ENCODE peak calls at places on chromosome 20, in five cellular contexts. U is NCI-H1417; J is RCC 7860; L is CD8-positive, alpha-beta T cell; Z is skeletal muscle cell. T is an unnamed sample.

GRCh38 chr20:43744966-43745733 is 18.3 kb upstream of the GTSF1L start:
- DNase-seq in U (no peak), J (no peak), L (no peak), Z (no peak), T (no peak)

GRCh38 chr20:40497781-40498691 is 191.0 kb downstream of the MAFB start:
- DNase-seq in U (no peak), J (no peak), L (no peak), Z (no peak), T (no peak)

GRCh38 chr20:34175879-34176278 is 63.8 kb upstream of the EIF2S2 start:
- DNase-seq in U (no peak), J (no peak), L (no peak), Z (no peak), T (no peak)

GRCh38 chr20:36575066-36575743 is 1.8 kb downstream of the TGIF2 start:
- DNase-seq in U (peak), J (peak), L (peak), Z (no peak), T (peak)

GRCh38 chr20:57496592-57496991 is 28.3 kb downstream of the CTCFL start:
- DNase-seq in U (no peak), J (no peak), L (no peak), Z (no peak), T (no peak)

GRCh38 chr20:56554869-56555268 is 21.8 kb downstream of the FAM209B start:
- DNase-seq in U (peak), J (peak), L (no peak), Z (peak), T (peak)

GRCh38 chr20:61724376-61724775 is 341.3 kb downstream of the TAF4 start:
- DNase-seq in U (peak), J (no peak), L (no peak), Z (no peak), T (no peak)

GRCh38 chr20:56779452-56780143 is 150.5 kb downstream of the TFAP2C start:
- DNase-seq in U (no peak), J (no peak), L (no peak), Z (no peak), T (no peak)

GRCh38 chr20:4074877-4075455 is 59.6 kb upstream of the RNF24 start:
- DNase-seq in U (no peak), J (no peak), L (no peak), Z (no peak), T (no peak)

GRCh38 chr20:59214083-59214482 is 50.5 kb downstream of the ZNF831 start:
- DNase-seq in U (no peak), J (no peak), L (no peak), Z (no peak), T (no peak)

GRCh38 chr20:34538671-34539123 is 19.8 kb upstream of the MAP1LC3A start:
- DNase-seq in U (peak), J (no peak), L (peak), Z (no peak), T (no peak)

GRCh38 chr20:61896058-61896961 is 169.4 kb downstream of the TAF4 start:
- DNase-seq in U (peak), J (peak), L (no peak), Z (no peak), T (peak)

GRCh38 chr20:37983286-37983685 is 50.0 kb downstream of the TTI1 start:
- DNase-seq in U (no peak), J (no peak), L (no peak), Z (no peak), T (no peak)

GRCh38 chr20:57847104-57847503 is 137.3 kb upstream of the PMEPA1 start:
- DNase-seq in U (no peak), J (no peak), L (no peak), Z (no peak), T (no peak)

GRCh38 chr20:61746147-61746646 is 319.5 kb downstream of the TAF4 start:
- DNase-seq in U (no peak), J (no peak), L (no peak), Z (no peak), T (no peak)

GRCh38 chr20:45905505-45906079 is 6.4 kb downstream of the PLTP start:
- DNase-seq in U (no peak), J (peak), L (no peak), Z (no peak), T (no peak)

GRCh38 chr20:34798871-34799270 is 26.6 kb downstream of the NCOA6 start:
- DNase-seq in U (no peak), J (no peak), L (no peak), Z (no peak), T (no peak)

GRCh38 chr20:40844285-40844684 is 155.2 kb upstream of the MAFB start:
- DNase-seq in U (peak), J (no peak), L (no peak), Z (no peak), T (peak)